ENCODE peak calls at places on chromosomes 2 and 18, in four cellular contexts. C, M, Z and N are unnamed samples.

GRCh38 chr2:100742884-100743283 is 77.1 kb upstream of the NPAS2 start:
- DNase-seq in C (no peak), M (no peak), Z (no peak), N (no peak)

GRCh38 chr18:63317982-63318881 is 1.3 kb downstream of the BCL2 start:
- DNase-seq in C (no peak), M (peak), Z (no peak), N (peak)

GRCh38 chr2:195659114-195659513 is 2.1 kb downstream of the SLC39A10 start:
- DNase-seq in C (no peak), M (no peak), Z (no peak), N (no peak)

GRCh38 chr2:100733344-100734187 is 86.4 kb upstream of the NPAS2 start:
- DNase-seq in C (no peak), M (no peak), Z (no peak), N (no peak)

GRCh38 chr2:183866666-183867065 is 731.7 kb upstream of the ZNF804A start:
- DNase-seq in C (no peak), M (no peak), Z (no peak), N (no peak)

GRCh38 chr18:39701839-39702238 is 2136.2 kb upstream of the CELF4 start:
- DNase-seq in C (no peak), M (no peak), Z (no peak), N (no peak)

GRCh38 chr2:120969613-120970355 is 234.1 kb downstream of the GLI2 start:
- DNase-seq in C (no peak), M (no peak), Z (no peak), N (no peak)

GRCh38 chr2:149068996-149069888 is 30.7 kb downstream of the LYPD6B start:
- DNase-seq in C (no peak), M (no peak), Z (no peak), N (no peak)

GRCh38 chr18:7300971-7301553 is 70.2 kb downstream of the LRRC30 start:
- DNase-seq in C (no peak), M (no peak), Z (no peak), N (no peak)

GRCh38 chr2:206328979-206329378 is 54.5 kb downstream of the ZDBF2 start:
- DNase-seq in C (peak), M (no peak), Z (no peak), N (no peak)

GRCh38 chr2:97267411-97268074 is 154.6 kb downstream of the ANKRD36 start:
- DNase-seq in C (no peak), M (no peak), Z (no peak), N (no peak)

GRCh38 chr2:206616141-206616540 is 26.1 kb upstream of the FAM237A start:
- DNase-seq in C (no peak), M (no peak), Z (no peak), N (no peak)

GRCh38 chr2:181573140-181573736 is 83.7 kb downstream of the CERKL start:
- DNase-seq in C (no peak), M (no peak), Z (no peak), N (no peak)

GRCh38 chr2:241482126-241482525 is 26.3 kb downstream of the STK25 start:
- DNase-seq in C (no peak), M (no peak), Z (no peak), N (no peak)

GRCh38 chr18:34990571-34990970 is 50.6 kb upstream of the MAPRE2 start:
- DNase-seq in C (no peak), M (no peak), Z (no peak), N (no peak)

GRCh38 chr2:186709529-186710455 is 15.9 kb downstream of the FAM171B start:
- DNase-seq in C (no peak), M (no peak), Z (no peak), N (no peak)

GRCh38 chr2:26860451-26860850 is 12.5 kb downstream of the DPYSL5 start:
- DNase-seq in C (no peak), M (no peak), Z (no peak), N (no peak)

GRCh38 chr2:69764286-69765058 is 22.5 kb downstream of the ANXA4 start:
- DNase-seq in C (no peak), M (no peak), Z (no peak), N (no peak)

GRCh38 chr2:128377071-128377910 is 58.6 kb upstream of the HS6ST1 start:
- DNase-seq in C (no peak), M (no peak), Z (no peak), N (no peak)

GRCh38 chr2:15957881-15958713 is 17.7 kb downstream of the MYCN start:
- DNase-seq in C (peak), M (no peak), Z (no peak), N (no peak)

GRCh38 chr2:149741646-149742045 is 154.1 kb upstream of the MMADHC start:
- DNase-seq in C (no peak), M (no peak), Z (no peak), N (no peak)

GRCh38 chr2:231862071-231862470 is 64.1 kb downstream of the NPPC start:
- DNase-seq in C (no peak), M (no peak), Z (no peak), N (no peak)

GRCh38 chr2:72956936-72957335 is 39.6 kb downstream of the EMX1 start:
- DNase-seq in C (no peak), M (no peak), Z (no peak), N (no peak)

GRCh38 chr2:152500777-152501176 is 165.8 kb downstream of the FMNL2 start:
- DNase-seq in C (no peak), M (no peak), Z (no peak), N (no peak)

GRCh38 chr2:169291517-169291916 is 70.8 kb downstream of the LRP2 start:
- DNase-seq in C (no peak), M (no peak), Z (no peak), N (no peak)

GRCh38 chr2:46042207-46042637 is 255.0 kb upstream of the EPAS1 start:
- DNase-seq in C (no peak), M (no peak), Z (no peak), N (no peak)

GRCh38 chr2:156356006-156356764 is 23.7 kb upstream of the NR4A2 start:
- DNase-seq in C (no peak), M (no peak), Z (no peak), N (no peak)

GRCh38 chr2:177816740-177817139 is 255.8 kb downstream of the PDE11A start:
- DNase-seq in C (no peak), M (no peak), Z (no peak), N (no peak)

GRCh38 chr18:50042611-50043010 is 152.3 kb downstream of the MYO5B start:
- DNase-seq in C (no peak), M (no peak), Z (no peak), N (no peak)

GRCh38 chr18:25099838-25100393 is 252.1 kb downstream of the ZNF521 start:
- DNase-seq in C (no peak), M (no peak), Z (no peak), N (no peak)

GRCh38 chr2:46377287-46377605 is 80.0 kb downstream of the EPAS1 start:
- DNase-seq in C (no peak), M (no peak), Z (no peak), N (no peak)

GRCh38 chr2:172249336-172249735 is 146.6 kb upstream of the DLX2 start:
- DNase-seq in C (no peak), M (no peak), Z (no peak), N (no peak)

GRCh38 chr18:71327443-71328120 is 1038.7 kb downstream of the SOCS6 start:
- DNase-seq in C (no peak), M (no peak), Z (no peak), N (no peak)

GRCh38 chr2:127508621-127509034 is 17.7 kb downstream of the IWS1 start:
- DNase-seq in C (no peak), M (no peak), Z (no peak), N (no peak)

GRCh38 chr18:36593001-36593400 is 235.8 kb downstream of the TPGS2 start:
- DNase-seq in C (no peak), M (no peak), Z (no peak), N (no peak)
- TF ChIP-seq TAF1 in C (no peak), M (no peak), Z (no peak), N (no peak)

GRCh38 chr2:9001229-9001628 is 2.3 kb downstream of the MBOAT2 start:
- DNase-seq in C (no peak), M (no peak), Z (no peak), N (no peak)
- TF ChIP-seq POLR2AphosphoS5 in C (no peak), M (no peak), Z (no peak), N (no peak)

GRCh38 chr2:176188969-176189665 is 649 bp downstream of the HOXD1 start:
- DNase-seq in C (no peak), M (no peak), Z (no peak), N (no peak)

GRCh38 chr2:176184749-176185148 is 3.7 kb upstream of the HOXD1 start:
- DNase-seq in C (no peak), M (no peak), Z (no peak), N (no peak)

GRCh38 chr2:176187306-176188217 is 906 bp upstream of the HOXD1 start:
- DNase-seq in C (no peak), M (no peak), Z (no peak), N (no peak)

GRCh38 chr2:176188218-176188968 is at the start of gene HOXD1:
- DNase-seq in C (no peak), M (no peak), Z (no peak), N (peak)

DNA sequence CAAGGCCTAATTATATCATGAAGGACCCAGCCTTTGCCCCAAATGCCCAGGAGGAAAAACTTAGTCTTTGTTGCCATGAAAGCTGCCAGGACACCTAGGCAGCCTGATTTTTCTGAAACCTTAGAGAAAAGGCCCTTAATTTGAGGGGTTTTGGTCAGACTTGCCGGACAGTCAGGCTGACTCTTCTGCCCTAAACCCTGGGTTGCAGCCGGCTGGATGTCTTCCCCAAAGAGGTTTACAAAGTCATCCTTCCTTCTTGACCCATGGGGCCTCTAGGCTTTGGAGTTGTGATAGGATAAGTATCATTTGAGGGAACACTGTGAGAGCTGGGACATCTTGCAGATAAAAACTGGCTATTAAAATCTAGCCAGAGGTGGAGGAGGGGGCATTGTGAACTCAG is 2.4 kb upstream of the HOXD1 start:
- DNase-seq in C (no peak), M (no peak), Z (no peak), N (no peak)
- TF ChIP-seq POLR2A in C (no peak), M (no peak), Z (no peak), N (no peak)

GRCh38 chr2:222592176-222592575 is 63.7 kb downstream of the FARSB start:
- DNase-seq in C (no peak), M (no peak), Z (no peak), N (no peak)
- TF ChIP-seq TAF1 in C (no peak), M (no peak), Z (no peak), N (no peak)

GRCh38 chr2:38948387-38948882 is 58.8 kb downstream of the ARHGEF33 start:
- DNase-seq in C (no peak), M (no peak), Z (no peak), N (no peak)

GRCh38 chr2:38945372-38945771 is 55.7 kb downstream of the ARHGEF33 start:
- DNase-seq in C (no peak), M (no peak), Z (no peak), N (no peak)

GRCh38 chr2:38947241-38948239 is 57.9 kb downstream of the ARHGEF33 start:
- DNase-seq in C (peak), M (peak), Z (peak), N (peak)

GRCh38 chr2:38943784-38944183 is 54.1 kb downstream of the ARHGEF33 start:
- DNase-seq in C (no peak), M (no peak), Z (no peak), N (no peak)

DNA sequence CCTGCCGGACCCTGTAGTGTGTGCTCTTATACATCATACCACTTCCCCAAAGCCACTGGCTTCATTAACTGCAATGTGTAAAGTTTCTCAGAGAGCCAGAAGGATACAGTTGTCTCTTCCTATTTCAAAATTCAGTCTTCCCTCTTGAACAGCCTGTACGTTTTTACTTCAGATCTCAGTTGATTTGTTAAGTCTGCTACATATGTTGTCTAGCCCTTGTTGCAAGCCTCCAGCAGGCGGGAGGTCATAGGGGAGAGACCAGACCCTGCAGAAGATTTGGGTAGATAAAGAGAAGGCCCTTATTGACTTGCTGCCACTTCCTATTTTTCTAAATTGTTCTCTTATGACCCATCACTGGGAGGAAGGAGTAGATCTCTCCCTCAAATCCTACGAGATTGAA is 56.3 kb downstream of the ARHGEF33 start:
- DNase-seq in C (no peak), M (no peak), Z (no peak), N (no peak)
- TF ChIP-seq POLR2AphosphoS5 in C (no peak), M (no peak), Z (no peak), N (no peak)

GRCh38 chr2:201257941-201258665 is 2.2 kb upstream of the CASP8 start:
- DNase-seq in C (no peak), M (peak), Z (peak), N (peak)
- TF ChIP-seq POLR2A in C (no peak), M (no peak), Z (peak), N (peak)

GRCh38 chr18:21739604-21740473 is 753 bp upstream of the MIB1 start:
- DNase-seq in C (no peak), M (no peak), Z (no peak), N (no peak)

GRCh38 chr18:21740724-21741510 is at the start of gene MIB1:
- DNase-seq in C (no peak), M (peak), Z (peak), N (peak)

GRCh38 chr18:21740474-21740723 is 193 bp upstream of the MIB1 start:
- DNase-seq in C (peak), M (peak), Z (no peak), N (peak)

DNA sequence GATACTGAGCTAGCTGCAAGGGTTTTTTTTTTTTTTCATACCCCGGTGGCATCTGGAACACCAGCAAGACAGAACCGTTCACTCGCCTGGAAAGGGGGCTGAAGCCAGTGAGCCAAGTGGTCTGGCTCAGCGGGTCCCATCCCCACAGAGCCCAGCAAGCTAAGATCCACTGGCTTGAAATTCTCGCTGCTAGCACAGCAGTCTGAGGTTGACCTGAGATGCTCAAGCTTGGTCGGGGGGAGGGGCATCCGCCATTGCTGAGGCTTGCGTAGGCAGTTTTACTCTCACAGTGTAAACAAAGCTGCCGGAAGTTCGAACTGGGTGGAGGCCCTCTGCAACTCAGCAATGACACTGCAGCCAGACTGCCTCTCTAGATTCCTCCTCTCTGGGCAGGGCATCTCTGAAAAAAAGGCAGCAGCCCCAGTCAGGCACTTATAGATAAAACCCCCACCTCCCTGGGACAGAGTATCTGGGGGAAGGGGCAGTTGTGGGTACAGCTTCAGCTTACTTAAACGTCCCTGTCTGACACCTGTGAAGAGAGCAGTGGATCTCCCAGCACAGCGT is 5.1 kb upstream of the MIB1 start:
- DNase-seq in C (no peak), M (no peak), Z (no peak), N (no peak)
- TF ChIP-seq TAF1 in C (no peak), M (no peak), Z (no peak), N (no peak)

GRCh38 chr2:113854970-113855740 is 34.7 kb upstream of the ACTR3 start:
- DNase-seq in C (no peak), M (no peak), Z (no peak), N (no peak)
- TF ChIP-seq POLR2AphosphoS5 in C (no peak), M (no peak), Z (no peak), N (no peak)